ENCODE peak calls at places on chromosome 18, in five cellular contexts. One of them, this sample, is unnamed.

GRCh38 chr18:38534073-38534472 is 968.5 kb upstream of the CELF4 start:
- DNase-seq in fibroblast of the aortic adventitia: no peak
- DNase-seq in adrenal gland: no peak
- DNase-seq in Daoy: no peak
- DNase-seq in left cardiac atrium: no peak
- DNase-seq in this sample: no peak

GRCh38 chr18:47557160-47557559 is 305.7 kb upstream of the SKOR2 start:
- DNase-seq in fibroblast of the aortic adventitia: no peak
- DNase-seq in adrenal gland: no peak
- DNase-seq in Daoy: no peak
- DNase-seq in left cardiac atrium: no peak
- DNase-seq in this sample: no peak

GRCh38 chr18:21105936-21106335 is 5.7 kb downstream of the ROCK1 start:
- DNase-seq in fibroblast of the aortic adventitia: no peak
- DNase-seq in adrenal gland: no peak
- DNase-seq in Daoy: no peak
- DNase-seq in left cardiac atrium: no peak
- DNase-seq in this sample: no peak

GRCh38 chr18:35390956-35391695 is 14.0 kb upstream of the ZNF396 start:
- DNase-seq in fibroblast of the aortic adventitia: no peak
- DNase-seq in adrenal gland: no peak
- DNase-seq in Daoy: no peak
- DNase-seq in left cardiac atrium: no peak
- DNase-seq in this sample: no peak

GRCh38 chr18:28153485-28154065 is 23.4 kb downstream of the CDH2 start:
- DNase-seq in fibroblast of the aortic adventitia: peak; percentile 45
- DNase-seq in adrenal gland: no peak
- DNase-seq in Daoy: no peak
- DNase-seq in left cardiac atrium: no peak
- DNase-seq in this sample: no peak

GRCh38 chr18:31041346-31042067 is 1.0 kb downstream of the DSC3 start:
- DNase-seq in fibroblast of the aortic adventitia: no peak
- DNase-seq in adrenal gland: no peak
- DNase-seq in Daoy: no peak
- DNase-seq in left cardiac atrium: no peak
- DNase-seq in this sample: peak; percentile 20

GRCh38 chr18:32308493-32309120 is 118.8 kb downstream of the MEP1B start:
- DNase-seq in fibroblast of the aortic adventitia: peak; percentile 92
- DNase-seq in adrenal gland: peak; percentile 26
- DNase-seq in Daoy: peak; percentile 81
- DNase-seq in left cardiac atrium: peak; percentile 28
- DNase-seq in this sample: no peak

GRCh38 chr18:74918276-74918675 is 290.7 kb downstream of the PTGR3 start:
- DNase-seq in fibroblast of the aortic adventitia: no peak
- DNase-seq in adrenal gland: no peak
- DNase-seq in Daoy: no peak
- DNase-seq in left cardiac atrium: no peak
- DNase-seq in this sample: no peak

GRCh38 chr18:54109131-54109683 is 115.3 kb downstream of the MBD2 start:
- DNase-seq in fibroblast of the aortic adventitia: no peak
- DNase-seq in adrenal gland: no peak
- DNase-seq in Daoy: no peak
- DNase-seq in left cardiac atrium: no peak
- DNase-seq in this sample: no peak

GRCh38 chr18:9575558-9575957 is 38.8 kb downstream of the PPP4R1 start:
- DNase-seq in fibroblast of the aortic adventitia: peak; percentile 98
- DNase-seq in adrenal gland: peak; percentile 86
- DNase-seq in Daoy: peak; percentile 82
- DNase-seq in left cardiac atrium: peak; percentile 79
- DNase-seq in this sample: peak; percentile 91

GRCh38 chr18:5238371-5238758 is 41.3 kb upstream of the AKAIN1 start:
- DNase-seq in fibroblast of the aortic adventitia: no peak
- DNase-seq in adrenal gland: peak; percentile 41
- DNase-seq in Daoy: peak; percentile 9
- DNase-seq in left cardiac atrium: peak; percentile 51
- DNase-seq in this sample: peak; percentile 39

GRCh38 chr18:32772580-32773186 is at the start of gene KLHL14:
- DNase-seq in fibroblast of the aortic adventitia: no peak
- DNase-seq in adrenal gland: no peak
- DNase-seq in Daoy: no peak
- DNase-seq in left cardiac atrium: no peak
- DNase-seq in this sample: no peak

GRCh38 chr18:78899241-78899640 is 80.4 kb upstream of the SALL3 start:
- DNase-seq in fibroblast of the aortic adventitia: no peak
- DNase-seq in adrenal gland: no peak
- DNase-seq in Daoy: no peak
- DNase-seq in left cardiac atrium: no peak
- DNase-seq in this sample: no peak

GRCh38 chr18:45566025-45566740 is 49.1 kb upstream of the SLC14A2 start:
- DNase-seq in fibroblast of the aortic adventitia: peak; percentile 98
- DNase-seq in adrenal gland: peak; percentile 75
- DNase-seq in Daoy: peak; percentile 55
- DNase-seq in left cardiac atrium: peak; percentile 67
- DNase-seq in this sample: peak; percentile 21

GRCh38 chr18:38526922-38527321 is 961.3 kb upstream of the CELF4 start:
- DNase-seq in fibroblast of the aortic adventitia: no peak
- DNase-seq in adrenal gland: no peak
- DNase-seq in Daoy: no peak
- DNase-seq in left cardiac atrium: no peak
- DNase-seq in this sample: no peak

GRCh38 chr18:58496937-58497336 is 132.0 kb downstream of the ALPK2 start:
- DNase-seq in fibroblast of the aortic adventitia: no peak
- DNase-seq in adrenal gland: no peak
- DNase-seq in Daoy: peak; percentile 44
- DNase-seq in left cardiac atrium: no peak
- DNase-seq in this sample: no peak

GRCh38 chr18:966095-967036 is 61.7 kb downstream of the ADCYAP1 start:
- DNase-seq in fibroblast of the aortic adventitia: no peak
- DNase-seq in adrenal gland: no peak
- DNase-seq in Daoy: no peak
- DNase-seq in left cardiac atrium: no peak
- DNase-seq in this sample: no peak

GRCh38 chr18:34795070-34795740 is 85.1 kb downstream of the DTNA start:
- DNase-seq in fibroblast of the aortic adventitia: no peak
- DNase-seq in adrenal gland: no peak
- DNase-seq in Daoy: no peak
- DNase-seq in left cardiac atrium: peak; percentile 23
- DNase-seq in this sample: no peak

GRCh38 chr18:10370716-10371115 is 83.7 kb upstream of the APCDD1 start:
- DNase-seq in fibroblast of the aortic adventitia: no peak
- DNase-seq in adrenal gland: no peak
- DNase-seq in Daoy: no peak
- DNase-seq in left cardiac atrium: no peak
- DNase-seq in this sample: no peak

GRCh38 chr18:79518683-79519128 is 123.0 kb downstream of the NFATC1 start:
- DNase-seq in fibroblast of the aortic adventitia: no peak
- DNase-seq in adrenal gland: no peak
- DNase-seq in Daoy: no peak
- DNase-seq in left cardiac atrium: no peak
- DNase-seq in this sample: peak; percentile 9

GRCh38 chr18:45730832-45731545 is 7.0 kb downstream of the SLC14A1 start:
- DNase-seq in fibroblast of the aortic adventitia: no peak
- DNase-seq in adrenal gland: no peak
- DNase-seq in Daoy: no peak
- DNase-seq in left cardiac atrium: no peak
- DNase-seq in this sample: no peak

GRCh38 chr18:3966985-3967856 is 487.9 kb downstream of the DLGAP1 start:
- DNase-seq in fibroblast of the aortic adventitia: peak; percentile 57
- DNase-seq in adrenal gland: peak; percentile 70
- DNase-seq in Daoy: peak; percentile 65
- DNase-seq in left cardiac atrium: no peak
- DNase-seq in this sample: no peak

GRCh38 chr18:46152808-46153617 is 48.8 kb downstream of the HAUS1 start:
- DNase-seq in fibroblast of the aortic adventitia: no peak
- DNase-seq in adrenal gland: no peak
- DNase-seq in Daoy: peak; percentile 74
- DNase-seq in left cardiac atrium: no peak
- DNase-seq in this sample: peak; percentile 74

GRCh38 chr18:36415606-36416005 is 118.1 kb downstream of the FHOD3 start:
- DNase-seq in fibroblast of the aortic adventitia: peak; percentile 58
- DNase-seq in adrenal gland: no peak
- DNase-seq in Daoy: no peak
- DNase-seq in left cardiac atrium: no peak
- DNase-seq in this sample: no peak

GRCh38 chr18:78683191-78684010 is 296.2 kb upstream of the SALL3 start:
- DNase-seq in fibroblast of the aortic adventitia: no peak
- DNase-seq in adrenal gland: no peak
- DNase-seq in Daoy: no peak
- DNase-seq in left cardiac atrium: no peak
- DNase-seq in this sample: no peak

GRCh38 chr18:74328196-74328595 is 12.6 kb downstream of the C18orf63 start:
- DNase-seq in fibroblast of the aortic adventitia: peak; percentile 46
- DNase-seq in adrenal gland: no peak
- DNase-seq in Daoy: no peak
- DNase-seq in left cardiac atrium: no peak
- DNase-seq in this sample: no peak

GRCh38 chr18:26547302-26548143 is 830 bp downstream of the KCTD1 start:
- DNase-seq in fibroblast of the aortic adventitia: peak; percentile 69
- DNase-seq in adrenal gland: peak; percentile 70
- DNase-seq in Daoy: no peak
- DNase-seq in left cardiac atrium: peak; percentile 83
- DNase-seq in this sample: peak; percentile 79

GRCh38 chr18:32018331-32019250 is at the start of gene RNF125:
- DNase-seq in fibroblast of the aortic adventitia: peak; percentile 61
- DNase-seq in adrenal gland: peak; percentile 78
- DNase-seq in Daoy: peak; percentile 70
- DNase-seq in left cardiac atrium: peak; percentile 88
- DNase-seq in this sample: peak; percentile 71

GRCh38 chr18:25136416-25137132 is 215.4 kb downstream of the ZNF521 start:
- DNase-seq in fibroblast of the aortic adventitia: peak; percentile 19
- DNase-seq in adrenal gland: peak; percentile 62
- DNase-seq in Daoy: peak; percentile 7
- DNase-seq in left cardiac atrium: peak; percentile 36
- DNase-seq in this sample: peak; percentile 41

GRCh38 chr18:2104620-2105462 is 466.5 kb downstream of the METTL4 start:
- DNase-seq in fibroblast of the aortic adventitia: peak; percentile 66
- DNase-seq in adrenal gland: peak; percentile 38
- DNase-seq in Daoy: peak; percentile 27
- DNase-seq in left cardiac atrium: peak; percentile 47
- DNase-seq in this sample: peak; percentile 86

This sample was measured in testis.